ENCODE peak calls at places on chromosomes 11 and 22, in five cellular contexts. One of them, this sample, is unnamed.

GRCh38 chr11:80873309-80873999 is 1432.6 kb upstream of the TENM4 start:
- DNase-seq in hepatocyte: peak
- DNase-seq in Caco-2: no peak
- DNase-seq in mucosa of descending colon: no peak
- DNase-seq in esophagus squamous epithelium: no peak
- DNase-seq in this sample: peak

GRCh38 chr11:68269414-68270081 is 2.2 kb downstream of the C11orf24 start:
- DNase-seq in hepatocyte: peak
- DNase-seq in esophagus squamous epithelium: no peak
- DNase-seq in Caco-2: peak
- DNase-seq in mucosa of descending colon: no peak
- DNase-seq in this sample: peak

GRCh38 chr11:110297726-110298297 is 1.4 kb upstream of the RDX start:
- DNase-seq in Caco-2: no peak
- DNase-seq in esophagus squamous epithelium: no peak
- DNase-seq in hepatocyte: peak
- DNase-seq in mucosa of descending colon: no peak
- DNase-seq in this sample: no peak

GRCh38 chr11:101866619-101867491 is 48.0 kb upstream of the CEP126 start:
- DNase-seq in Caco-2: peak
- DNase-seq in mucosa of descending colon: no peak
- DNase-seq in esophagus squamous epithelium: no peak
- DNase-seq in hepatocyte: peak
- DNase-seq in this sample: peak

GRCh38 chr11:86916330-86916729 is 38.9 kb downstream of the FZD4 start:
- DNase-seq in hepatocyte: no peak
- DNase-seq in mucosa of descending colon: no peak
- DNase-seq in esophagus squamous epithelium: no peak
- DNase-seq in Caco-2: no peak
- DNase-seq in this sample: peak

GRCh38 chr11:121536116-121536515 is 83.3 kb upstream of the SORL1-AS1 start:
- DNase-seq in mucosa of descending colon: no peak
- DNase-seq in hepatocyte: no peak
- DNase-seq in esophagus squamous epithelium: no peak
- DNase-seq in Caco-2: no peak
- DNase-seq in this sample: no peak

GRCh38 chr11:118522571-118523072 is 4.7 kb upstream of the TTC36 start:
- DNase-seq in Caco-2: peak
- DNase-seq in hepatocyte: peak
- DNase-seq in esophagus squamous epithelium: no peak
- DNase-seq in mucosa of descending colon: no peak
- DNase-seq in this sample: peak

GRCh38 chr11:134425816-134426536 is 13.9 kb upstream of the B3GAT1 start:
- DNase-seq in esophagus squamous epithelium: no peak
- DNase-seq in Caco-2: no peak
- DNase-seq in mucosa of descending colon: no peak
- DNase-seq in hepatocyte: no peak
- DNase-seq in this sample: no peak

GRCh38 chr22:17199131-17199731 is 20.0 kb downstream of the ADA2 start:
- DNase-seq in mucosa of descending colon: no peak
- DNase-seq in Caco-2: no peak
- DNase-seq in hepatocyte: peak
- DNase-seq in esophagus squamous epithelium: no peak
- DNase-seq in this sample: peak

GRCh38 chr11:9280655-9281301 is 15.6 kb upstream of the DENND5A start:
- DNase-seq in mucosa of descending colon: no peak
- DNase-seq in hepatocyte: no peak
- DNase-seq in esophagus squamous epithelium: no peak
- DNase-seq in Caco-2: no peak
- DNase-seq in this sample: peak

GRCh38 chr11:78830277-78830676 is 255.6 kb upstream of the NARS2 start:
- DNase-seq in hepatocyte: no peak
- DNase-seq in mucosa of descending colon: no peak
- DNase-seq in Caco-2: no peak
- DNase-seq in esophagus squamous epithelium: no peak
- DNase-seq in this sample: no peak

GRCh38 chr11:78834886-78835285 is 260.2 kb upstream of the NARS2 start:
- DNase-seq in Caco-2: no peak
- DNase-seq in esophagus squamous epithelium: no peak
- DNase-seq in mucosa of descending colon: no peak
- DNase-seq in hepatocyte: no peak
- DNase-seq in this sample: no peak

GRCh38 chr11:78831571-78831970 is 256.9 kb upstream of the NARS2 start:
- DNase-seq in hepatocyte: no peak
- DNase-seq in esophagus squamous epithelium: no peak
- DNase-seq in Caco-2: no peak
- DNase-seq in mucosa of descending colon: no peak
- DNase-seq in this sample: no peak

GRCh38 chr11:78833237-78833636 is 258.6 kb upstream of the NARS2 start:
- DNase-seq in Caco-2: no peak
- DNase-seq in esophagus squamous epithelium: no peak
- DNase-seq in hepatocyte: no peak
- DNase-seq in mucosa of descending colon: no peak
- DNase-seq in this sample: no peak

DNA sequence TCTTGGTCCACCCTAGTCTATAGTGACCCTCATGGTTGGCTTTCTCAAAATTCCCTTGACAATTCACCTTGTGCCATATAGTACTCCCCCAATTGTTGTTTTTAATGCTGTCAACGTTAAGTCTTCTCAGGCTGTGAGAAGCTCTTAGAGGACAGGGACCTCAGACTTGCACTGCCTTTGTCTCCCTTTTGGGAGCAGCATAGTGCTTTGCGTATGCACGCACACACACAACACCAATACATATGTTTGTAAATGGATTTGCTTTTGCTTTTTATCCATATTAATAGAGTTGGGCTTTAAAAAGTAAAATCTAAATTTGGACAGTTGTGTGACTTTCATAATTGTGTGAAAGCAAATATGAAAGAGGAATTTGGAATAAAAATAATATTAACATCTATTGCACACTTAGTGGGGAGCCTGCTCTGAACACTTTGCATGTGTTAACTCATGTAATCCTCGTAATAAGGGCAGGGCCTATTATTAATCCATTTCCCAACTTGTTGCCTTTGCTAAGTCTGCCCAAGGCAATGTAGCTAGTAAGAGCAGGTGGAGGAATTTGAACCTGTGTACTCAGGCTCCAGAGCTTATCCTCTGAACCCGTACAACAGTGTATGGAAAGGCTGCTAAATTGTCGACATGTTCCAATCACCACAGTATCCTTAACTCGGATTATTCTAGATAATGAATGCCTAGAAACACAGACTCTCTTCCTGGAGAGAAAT is 257.7 kb upstream of the NARS2 start:
- DNase-seq in hepatocyte: no peak
- DNase-seq in mucosa of descending colon: no peak
- DNase-seq in esophagus squamous epithelium: no peak
- DNase-seq in Caco-2: no peak
- DNase-seq in this sample: no peak
- TF ChIP-seq CTCF in hepatocyte: peak
- TF ChIP-seq CTCF in mucosa of descending colon: no peak
- TF ChIP-seq CTCF in esophagus squamous epithelium: peak
- TF ChIP-seq CTCF in Caco-2: peak
- TF ChIP-seq CTCF in this sample: peak

DNA sequence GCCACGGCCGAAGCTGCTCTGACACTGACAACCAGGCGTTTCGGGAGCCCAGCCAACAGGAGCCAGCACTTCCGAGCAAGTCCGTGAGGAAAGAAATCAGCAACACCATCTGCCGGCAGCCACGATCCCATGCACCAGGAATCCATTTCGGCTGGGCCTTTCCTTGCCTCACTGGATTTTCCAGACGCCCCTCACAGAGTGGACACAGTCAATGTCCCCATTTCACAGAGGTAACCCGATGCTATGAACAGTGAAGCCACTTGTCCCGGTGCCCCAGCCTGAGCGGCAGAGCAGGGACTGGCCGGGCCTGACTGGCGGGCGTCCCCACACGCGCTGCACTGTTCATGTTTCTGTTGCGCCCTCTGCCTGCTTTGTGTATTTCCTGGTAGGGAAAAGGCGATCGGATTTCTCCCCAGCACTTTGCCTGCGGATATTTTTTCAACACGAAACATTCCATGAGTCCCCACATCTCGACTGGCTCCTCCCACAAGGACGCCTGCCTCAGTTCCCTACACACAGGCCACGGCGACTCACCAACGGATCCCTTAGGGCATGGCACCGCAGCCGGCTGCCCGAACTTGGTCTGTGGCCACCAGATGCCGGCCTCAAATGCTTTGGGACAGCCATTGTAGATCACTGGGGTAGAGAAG is 55.3 kb downstream of the TRMU start:
- DNase-seq in Caco-2: no peak
- DNase-seq in hepatocyte: no peak
- DNase-seq in esophagus squamous epithelium: no peak
- DNase-seq in mucosa of descending colon: peak
- DNase-seq in this sample: peak
- H3K4me3 ChIP-seq in Caco-2: no peak
- H3K4me3 ChIP-seq in hepatocyte: no peak
- H3K4me3 ChIP-seq in esophagus squamous epithelium: no peak
- H3K4me3 ChIP-seq in mucosa of descending colon: no peak
- H3K4me3 ChIP-seq in this sample: no peak

GRCh38 chr22:33013051-33013450 is 45.1 kb downstream of the SYN3 start:
- DNase-seq in mucosa of descending colon: no peak
- DNase-seq in hepatocyte: no peak
- DNase-seq in Caco-2: no peak
- DNase-seq in esophagus squamous epithelium: no peak
- DNase-seq in this sample: no peak
- TF ChIP-seq CTCF in mucosa of descending colon: no peak
- TF ChIP-seq CTCF in hepatocyte: no peak
- TF ChIP-seq CTCF in Caco-2: no peak
- TF ChIP-seq CTCF in esophagus squamous epithelium: no peak
- TF ChIP-seq CTCF in this sample: no peak

DNA sequence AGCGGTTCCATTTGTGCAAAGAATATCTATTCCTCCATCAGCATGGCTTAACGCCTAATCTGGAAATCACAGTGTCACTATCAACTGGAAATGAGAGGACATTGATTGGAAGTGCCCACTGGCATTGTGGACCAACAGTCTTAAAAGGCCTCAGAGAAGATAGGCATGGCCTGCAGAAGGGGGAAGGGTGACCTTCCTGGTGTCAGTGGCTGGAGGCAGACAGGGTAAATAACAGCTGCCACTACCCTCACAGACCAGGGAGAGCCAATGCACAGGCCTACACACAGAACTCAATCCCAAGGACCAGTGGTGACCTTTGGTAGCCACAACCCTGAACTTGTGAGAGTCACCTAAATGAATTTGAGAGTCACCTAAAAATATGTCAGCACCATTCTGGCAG is 36.0 kb downstream of the DDIAS start:
- DNase-seq in mucosa of descending colon: no peak
- DNase-seq in hepatocyte: no peak
- DNase-seq in esophagus squamous epithelium: no peak
- DNase-seq in Caco-2: no peak
- DNase-seq in this sample: no peak
- H3K4me3 ChIP-seq in mucosa of descending colon: no peak
- H3K4me3 ChIP-seq in hepatocyte: no peak
- H3K4me3 ChIP-seq in esophagus squamous epithelium: no peak
- H3K4me3 ChIP-seq in Caco-2: no peak
- H3K4me3 ChIP-seq in this sample: no peak

GRCh38 chr11:1830500-1831223 is 4.1 kb upstream of the SYT8 start:
- DNase-seq in Caco-2: peak
- DNase-seq in mucosa of descending colon: peak
- DNase-seq in esophagus squamous epithelium: no peak
- DNase-seq in hepatocyte: peak
- DNase-seq in this sample: no peak
- TF ChIP-seq CTCF in Caco-2: no peak
- TF ChIP-seq CTCF in mucosa of descending colon: no peak
- TF ChIP-seq CTCF in esophagus squamous epithelium: no peak
- TF ChIP-seq CTCF in hepatocyte: no peak
- TF ChIP-seq CTCF in this sample: no peak

GRCh38 chr11:84273541-84273940 is 987.4 kb upstream of the CCDC90B start:
- DNase-seq in esophagus squamous epithelium: no peak
- DNase-seq in Caco-2: no peak
- DNase-seq in mucosa of descending colon: no peak
- DNase-seq in hepatocyte: no peak
- DNase-seq in this sample: no peak
- H3K4me3 ChIP-seq in esophagus squamous epithelium: no peak
- H3K4me3 ChIP-seq in Caco-2: no peak
- H3K4me3 ChIP-seq in mucosa of descending colon: no peak
- H3K4me3 ChIP-seq in hepatocyte: no peak
- H3K4me3 ChIP-seq in this sample: no peak

GRCh38 chr11:88337342-88338222 is at the start of gene CTSC:
- DNase-seq in esophagus squamous epithelium: peak
- DNase-seq in Caco-2: peak
- DNase-seq in mucosa of descending colon: peak
- DNase-seq in hepatocyte: peak
- DNase-seq in this sample: peak
- TF ChIP-seq CTCF in esophagus squamous epithelium: no peak
- TF ChIP-seq CTCF in Caco-2: no peak
- TF ChIP-seq CTCF in mucosa of descending colon: no peak
- TF ChIP-seq CTCF in hepatocyte: peak
- TF ChIP-seq CTCF in this sample: no peak